ENCODE peak calls at places on chromosome 19, in six cellular contexts. A is coronary artery, R is fibroblast of mammary gland, W is fibroblast of lung, U is HL-60, T is uterus. I is an unnamed sample.
A peak's percentile ranks its signal among the peaks of the same experiment; 100 is the strongest.

GRCh38 chr19:49873834-49874233 is 3.3 kb downstream of the AKT1S1 start:
- DNase-seq in A (no peak), R (no peak), W (no peak), U (no peak), T (no peak), I (no peak)

GRCh38 chr19:6739390-6739883 is at the start of gene TRIP10:
- DNase-seq in A (peak; percentile 90), R (peak; percentile 71), W (peak; percentile 82), U (no peak), T (peak; percentile 90), I (peak; percentile 66)

GRCh38 chr19:29609636-29610035 is 3.6 kb downstream of the POP4 start:
- DNase-seq in A (no peak), R (no peak), W (no peak), U (no peak), T (no peak), I (no peak)

GRCh38 chr19:12092065-12092867 is 27.7 kb downstream of the ZNF844 start:
- DNase-seq in A (peak; percentile 86), R (peak; percentile 85), W (peak; percentile 88), U (peak; percentile 6), T (peak; percentile 76), I (peak; percentile 71)

GRCh38 chr19:30669329-30670010 is 297.3 kb downstream of the ZNF536 start:
- DNase-seq in A (peak; percentile 71), R (peak; percentile 34), W (peak; percentile 47), U (no peak), T (peak; percentile 81), I (peak; percentile 29)

GRCh38 chr19:7961930-7962626 is 18.6 kb upstream of the TIMM44 start:
- DNase-seq in A (no peak), R (no peak), W (no peak), U (no peak), T (no peak), I (no peak)

GRCh38 chr19:34676697-34677385 is at the start of gene SCGB2B2:
- DNase-seq in A (peak; percentile 86), R (no peak), W (no peak), U (no peak), T (no peak), I (no peak)

GRCh38 chr19:39963860-39964259 is 7.1 kb upstream of the PSMC4 start:
- DNase-seq in A (no peak), R (no peak), W (no peak), U (no peak), T (no peak), I (no peak)

GRCh38 chr19:10644351-10645007 is 9.7 kb upstream of the ILF3 start:
- DNase-seq in A (peak; percentile 88), R (peak; percentile 65), W (peak; percentile 72), U (no peak), T (peak; percentile 82), I (peak; percentile 80)

GRCh38 chr19:49165111-49165750 is 7.6 kb downstream of the TRPM4 start:
- DNase-seq in A (no peak), R (no peak), W (no peak), U (no peak), T (no peak), I (peak; percentile 85)

GRCh38 chr19:37691881-37692504 is 27.6 kb downstream of the ZNF607 start:
- DNase-seq in A (peak; percentile 89), R (peak; percentile 94), W (peak; percentile 95), U (no peak), T (peak; percentile 81), I (peak; percentile 90)

GRCh38 chr19:44689290-44690130 is 9.4 kb upstream of the CEACAM16 start:
- DNase-seq in A (no peak), R (peak; percentile 64), W (peak; percentile 81), U (peak; percentile 36), T (peak; percentile 69), I (peak; percentile 70)

GRCh38 chr19:5070922-5071321 is 102.0 kb downstream of the KDM4B start:
- DNase-seq in A (no peak), R (no peak), W (no peak), U (no peak), T (no peak), I (no peak)

GRCh38 chr19:44050740-44051653 is 839 bp upstream of the ZNF223 start:
- DNase-seq in A (no peak), R (no peak), W (no peak), U (peak; percentile 36), T (no peak), I (no peak)

GRCh38 chr19:18332917-18333530 is 7.4 kb upstream of the PGPEP1 start:
- DNase-seq in A (no peak), R (no peak), W (no peak), U (no peak), T (no peak), I (no peak)

GRCh38 chr19:13234518-13234917 is 84.3 kb downstream of the IER2 start:
- DNase-seq in A (no peak), R (peak; percentile 27), W (peak; percentile 9), U (no peak), T (peak; percentile 24), I (no peak)

GRCh38 chr19:47315125-47315821 is 5.6 kb downstream of the C5AR1 start:
- DNase-seq in A (no peak), R (peak; percentile 100), W (peak; percentile 99), U (peak; percentile 90), T (peak; percentile 45), I (peak; percentile 11)

GRCh38 chr19:30457484-30457883 is 85.3 kb downstream of the ZNF536 start:
- DNase-seq in A (no peak), R (no peak), W (no peak), U (no peak), T (no peak), I (no peak)

GRCh38 chr19:3046621-3047306 is 15.5 kb downstream of the TLE5 start:
- DNase-seq in A (peak; percentile 69), R (no peak), W (peak; percentile 55), U (no peak), T (peak; percentile 89), I (no peak)

GRCh38 chr19:782195-783043 is 14.8 kb upstream of the PTBP1 start:
- DNase-seq in A (no peak), R (no peak), W (peak; percentile 33), U (no peak), T (no peak), I (peak; percentile 66)

GRCh38 chr19:780935-781334 is 16.3 kb upstream of the PTBP1 start:
- DNase-seq in A (no peak), R (no peak), W (no peak), U (no peak), T (no peak), I (no peak)

GRCh38 chr19:781800-782194 is 15.5 kb upstream of the PTBP1 start:
- DNase-seq in A (no peak), R (no peak), W (no peak), U (no peak), T (no peak), I (no peak)

GRCh38 chr19:776549-776948 is 20.7 kb upstream of the PTBP1 start:
- DNase-seq in A (no peak), R (no peak), W (no peak), U (no peak), T (no peak), I (no peak)

GRCh38 chr19:778910-779653 is 18.2 kb upstream of the PTBP1 start:
- DNase-seq in A (no peak), R (peak; percentile 96), W (peak; percentile 97), U (peak; percentile 77), T (no peak), I (peak; percentile 55)
- H3K4me3 ChIP-seq in A (peak overlapping the region; percentile 22), R (no peak overlapping the region), W (no peak overlapping the region), U (no peak overlapping the region), T (no peak overlapping the region), I (no peak overlapping the region)

GRCh38 chr19:56720281-56720680 is 48.7 kb upstream of the ZNF835 start:
- DNase-seq in A (no peak), R (no peak), W (no peak), U (no peak), T (peak; percentile 30), I (no peak)

GRCh38 chr19:56727731-56728130 is 56.2 kb upstream of the ZNF835 start:
- DNase-seq in A (no peak), R (no peak), W (no peak), U (no peak), T (no peak), I (no peak)

GRCh38 chr19:56721714-56722113 is 50.2 kb upstream of the ZNF835 start:
- DNase-seq in A (no peak), R (no peak), W (no peak), U (no peak), T (no peak), I (no peak)

GRCh38 chr19:56725829-56726424 is 54.4 kb upstream of the ZNF835 start:
- DNase-seq in A (no peak), R (no peak), W (peak; percentile 2), U (no peak), T (no peak), I (no peak)
- TF ChIP-seq CTCF in A (no peak), R (no peak), W (no peak), U (peak; percentile 0), T (peak; percentile 20), I (no peak)

GRCh38 chr19:1860133-1860775 is 3.1 kb downstream of the KLF16 start:
- DNase-seq in A (no peak), R (peak; percentile 75), W (peak; percentile 79), U (peak; percentile 77), T (peak; percentile 72), I (no peak)
- H3K4me3 ChIP-seq in A (peak overlapping the region; percentile 17), R (peak overlapping the region; percentile 83), W (peak overlapping the region; percentile 83), U (peak overlapping the region; percentile 90), T (no peak overlapping the region), I (no peak overlapping the region)

GRCh38 chr19:42560731-42561130 is 32.5 kb upstream of the CEACAM1 start:
- DNase-seq in A (no peak), R (no peak), W (no peak), U (no peak), T (no peak), I (no peak)

GRCh38 chr19:42563352-42564210 is 31.1 kb downstream of the CEACAM8 start:
- DNase-seq in A (no peak), R (peak; percentile 43), W (peak; percentile 36), U (peak; percentile 38), T (no peak), I (peak; percentile 38)

GRCh38 chr19:42555801-42556200 is 27.5 kb upstream of the CEACAM1 start:
- DNase-seq in A (no peak), R (no peak), W (no peak), U (no peak), T (no peak), I (no peak)

GRCh38 chr19:42561512-42561911 is 33.2 kb downstream of the CEACAM8 start:
- DNase-seq in A (no peak), R (no peak), W (no peak), U (no peak), T (no peak), I (no peak)
- TF ChIP-seq CTCF in A (no peak), R (no peak), W (no peak), U (no peak), T (no peak), I (no peak)

DNA sequence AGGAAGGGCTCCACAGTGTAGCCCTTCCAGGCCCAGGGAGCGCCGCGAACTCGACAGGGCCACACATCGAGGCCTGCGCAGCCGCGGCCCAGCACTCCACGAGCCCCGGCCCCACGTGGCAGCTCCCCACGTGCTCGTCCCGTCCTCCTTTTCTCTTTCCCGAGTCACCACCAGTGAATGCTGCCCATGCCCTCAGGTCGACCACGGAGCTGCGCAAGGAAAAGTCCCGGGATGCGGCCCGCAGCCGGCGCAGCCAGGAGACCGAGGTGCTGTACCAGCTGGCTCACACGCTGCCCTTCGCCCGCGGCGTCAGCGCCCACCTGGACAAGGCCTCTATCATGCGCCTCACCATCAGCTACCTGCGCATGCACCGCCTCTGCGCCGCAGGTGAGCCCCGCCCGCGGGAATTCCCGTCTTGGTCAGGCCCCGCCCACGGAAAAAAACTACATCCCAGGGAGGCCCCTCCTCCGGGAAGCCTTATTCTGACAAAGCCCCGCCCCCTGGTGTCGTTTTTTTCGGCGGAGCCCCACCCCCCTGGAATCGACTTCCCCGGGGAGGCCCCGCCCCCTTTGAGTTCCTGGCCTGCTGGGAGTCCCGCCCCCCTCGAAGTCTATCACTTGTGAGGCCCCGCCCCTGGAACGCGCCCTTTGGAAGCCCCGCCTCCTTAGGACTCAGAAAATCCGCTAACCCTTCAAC is 7.0 kb downstream of the HIF3A start:
- DNase-seq in A (peak; percentile 81), R (peak; percentile 55), W (peak; percentile 74), U (no peak), T (peak; percentile 61), I (no peak)
- H3K4me3 ChIP-seq in A (peak overlapping the region; percentile 15), R (no peak overlapping the region), W (no peak overlapping the region), U (no peak overlapping the region), T (no peak overlapping the region), I (no peak overlapping the region)

I was measured in endothelial cell of umbilical vein.